ENCODE peak calls at places on chromosomes 16 and 17, in six cellular contexts. G is A549, M is K562, I is endothelial cell of umbilical vein, Z is HepG2, F is GM12878. C is an unnamed sample.

GRCh38 chr16:47574091-47575054 is 113.2 kb downstream of the PHKB start:
- DNase-seq in G (no peak), F (peak; percentile 39), Z (no peak), I (no peak), M (no peak), C (peak; percentile 27)

GRCh38 chr17:11557727-11558452 is 40.4 kb upstream of the DNAH9 start:
- DNase-seq in G (no peak), I (no peak), F (no peak), Z (no peak), M (no peak), C (no peak)

GRCh38 chr17:21459536-21459935 is 83.4 kb downstream of the KCNJ12 start:
- DNase-seq in M (no peak), I (no peak), G (no peak), Z (no peak), F (no peak), C (no peak)

GRCh38 chr16:25553711-25554436 is 137.9 kb upstream of the HS3ST4 start:
- DNase-seq in F (no peak), G (no peak), I (no peak), M (peak; percentile 87), Z (no peak), C (no peak)

GRCh38 chr16:14086477-14086876 is 15.4 kb downstream of the MRTFB start:
- DNase-seq in M (no peak), G (no peak), F (no peak), I (no peak), Z (no peak), C (no peak)

GRCh38 chr17:36463916-36464764 is 22.3 kb upstream of the ZNHIT3 start:
- DNase-seq in I (peak; percentile 45), M (peak; percentile 88), G (peak; percentile 74), Z (peak; percentile 45), F (no peak), C (peak; percentile 83)

GRCh38 chr16:53745753-53746258 is 41.9 kb downstream of the FTO start:
- DNase-seq in F (no peak), M (peak; percentile 25), G (no peak), I (no peak), Z (no peak), C (no peak)

GRCh38 chr16:57798953-57799618 is 3.2 kb downstream of the KIFC3 start:
- DNase-seq in F (no peak), G (no peak), I (no peak), M (peak; percentile 31), Z (no peak), C (peak; percentile 40)

GRCh38 chr17:19239544-19239943 is 2.4 kb downstream of the EPN2 start:
- DNase-seq in F (no peak), I (no peak), Z (no peak), M (no peak), G (no peak), C (no peak)

GRCh38 chr16:12455287-12455798 is 348.3 kb downstream of the CPPED1 start:
- DNase-seq in G (peak; percentile 37), M (peak; percentile 65), Z (peak; percentile 53), I (peak; percentile 53), F (no peak), C (peak; percentile 65)

GRCh38 chr17:60729854-60730253 is 52.2 kb downstream of the BCAS3 start:
- DNase-seq in G (no peak), I (peak; percentile 1), Z (peak; percentile 94), M (no peak), F (no peak), C (no peak)

GRCh38 chr16:54504372-54504771 is 217.8 kb upstream of the IRX3 start:
- DNase-seq in F (no peak), M (no peak), G (no peak), I (peak; percentile 50), Z (no peak), C (no peak)

GRCh38 chr17:7573324-7574080 is 5.9 kb upstream of the CD68 start:
- DNase-seq in F (no peak), I (peak; percentile 91), M (peak; percentile 88), G (peak; percentile 91), Z (peak; percentile 86), C (peak; percentile 94)

GRCh38 chr16:84937196-84937935 is 74.0 kb downstream of the ZDHHC7 start:
- DNase-seq in I (no peak), M (no peak), F (no peak), Z (no peak), G (no peak), C (no peak)

GRCh38 chr17:73099504-73099903 is 7.0 kb upstream of the SLC39A11 start:
- DNase-seq in G (no peak), F (no peak), I (no peak), Z (no peak), M (peak; percentile 8), C (peak; percentile 90)

GRCh38 chr17:62974788-62975586 is 9.0 kb downstream of the TANC2 start:
- DNase-seq in M (no peak), F (no peak), G (no peak), I (no peak), Z (no peak), C (no peak)

GRCh38 chr17:69732272-69732671 is 317.8 kb downstream of the MAP2K6 start:
- DNase-seq in M (no peak), Z (no peak), G (no peak), I (no peak), F (no peak), C (no peak)

GRCh38 chr17:50564916-50565315 is 4.4 kb downstream of the CACNA1G start:
- DNase-seq in I (no peak), G (no peak), M (peak; percentile 23), Z (no peak), F (no peak), C (peak; percentile 28)

GRCh38 chr17:47694018-47694817 is at the start of gene TBKBP1:
- DNase-seq in M (peak; percentile 63), G (peak; percentile 59), I (peak; percentile 50), F (no peak), Z (peak; percentile 41), C (peak; percentile 91)

GRCh38 chr17:55330344-55330933 is 65.7 kb downstream of the HLF start:
- DNase-seq in I (no peak), Z (peak; percentile 81), G (no peak), F (no peak), M (no peak), C (no peak)

GRCh38 chr16:20971420-20971819 is 70.8 kb downstream of the LYRM1 start:
- DNase-seq in F (no peak), Z (no peak), I (no peak), M (no peak), G (no peak), C (no peak)

GRCh38 chr16:3127745-3128144 is 7.1 kb upstream of the ZNF213 start:
- DNase-seq in M (no peak), I (no peak), Z (no peak), F (no peak), G (no peak), C (no peak)

GRCh38 chr17:35087731-35088646 is 24.5 kb upstream of the RFFL start:
- DNase-seq in M (peak; percentile 74), Z (peak; percentile 49), F (no peak), G (no peak), I (peak; percentile 72), C (peak; percentile 77)

GRCh38 chr16:20726661-20727060 is 15.0 kb downstream of the THUMPD1 start:
- DNase-seq in I (no peak), M (no peak), G (no peak), Z (no peak), F (no peak), C (no peak)

GRCh38 chr16:89410794-89411309 is 79.5 kb downstream of the ANKRD11 start:
- DNase-seq in F (no peak), Z (peak; percentile 34), M (no peak), I (peak; percentile 97), G (no peak), C (no peak)

GRCh38 chr16:505479-506245 is 21.9 kb upstream of the CAPN15 start:
- DNase-seq in F (no peak), Z (no peak), I (no peak), M (no peak), G (no peak), C (no peak)

GRCh38 chr17:30858556-30859250 is 26.9 kb downstream of the ATAD5 start:
- DNase-seq in G (no peak), F (no peak), M (no peak), I (no peak), Z (no peak), C (no peak)
- TF ChIP-seq MYC in G (no peak), F (no peak), M (no peak), I (no peak), Z (no peak), C (no peak)

DNA sequence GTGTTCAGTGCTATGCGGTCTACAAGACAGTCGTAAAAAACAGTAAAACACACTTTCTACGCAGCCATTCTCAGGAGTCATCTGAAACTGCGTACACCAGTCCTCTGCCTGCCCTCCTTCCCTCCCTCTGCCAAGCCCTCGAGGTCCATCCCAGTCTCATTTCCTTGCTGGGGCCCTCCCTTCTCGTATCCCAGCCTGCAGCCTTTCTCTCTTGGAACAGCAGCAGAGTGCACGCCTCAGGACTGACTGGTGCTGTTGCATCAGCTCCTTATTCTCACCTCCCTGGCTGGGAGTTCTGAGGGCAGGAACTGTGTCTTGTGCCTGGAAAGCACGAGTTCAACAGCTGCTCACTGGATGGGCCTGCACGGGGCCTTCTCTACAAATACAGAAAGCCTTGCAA is 12.5 kb downstream of the FAHD1 start:
- DNase-seq in Z (no peak), M (no peak), I (no peak), G (no peak), F (no peak), C (peak; percentile 49)
- TF ChIP-seq MAX in Z (no peak), M (no peak), I (no peak), G (no peak), F (no peak), C (no peak)

GRCh38 chr17:80758793-80759673 is 214.4 kb downstream of the RPTOR start:
- DNase-seq in G (no peak), M (no peak), F (no peak), Z (peak; percentile 29), I (no peak), C (no peak)
- H3K4me3 ChIP-seq in G (no peak overlapping the region), M (no peak overlapping the region), F (no peak overlapping the region), Z (no peak overlapping the region), I (no peak overlapping the region), C (no peak overlapping the region)

GRCh38 chr17:45451131-45451530 is 18.5 kb upstream of the ARHGAP27 start:
- DNase-seq in Z (no peak), F (no peak), M (no peak), G (peak; percentile 7), I (no peak), C (no peak)
- TF ChIP-seq MYC in Z (no peak), F (no peak), M (no peak), G (no peak), I (no peak), C (no peak)

GRCh38 chr17:65739026-65739425 is 177.6 kb upstream of the AXIN2 start:
- DNase-seq in Z (no peak), I (no peak), M (no peak), G (no peak), F (no peak), C (no peak)
- TF ChIP-seq MAX in Z (no peak), I (no peak), M (no peak), G (no peak), F (no peak), C (no peak)

GRCh38 chr17:81365148-81365600 is 30.1 kb upstream of the BAHCC1 start:
- DNase-seq in G (no peak), Z (no peak), I (peak; percentile 61), F (no peak), M (peak; percentile 80), C (no peak)
- H3K4me3 ChIP-seq in G (no peak overlapping the region), Z (no peak overlapping the region), I (no peak overlapping the region), F (no peak overlapping the region), M (peak overlapping the region; percentile 28), C (no peak overlapping the region)